ENCODE peak calls at places on chromosomes 4 and X, in nine cellular contexts. One of them, this sample, is unnamed.

GRCh38 chr4:141548791-141549190 is 87.6 kb upstream of the IL15 start:
- DNase-seq in dorsolateral prefrontal cortex: no peak
- DNase-seq in neural crest cell: no peak
- DNase-seq in stimulated activated CD4-positive, alpha-beta T cell treated with anti-CD3 and anti-CD28 coated beads, Interleukin-4, amount 100 ng/mL, for 48 hours: no peak
- DNase-seq in LoVo: no peak
- DNase-seq in DND-41: no peak
- DNase-seq in NCI-H1092 treated with DMSO at 0.1 percent for 48 hours: no peak
- DNase-seq in testis: no peak
- DNase-seq in GM23248: peak
- DNase-seq in this sample: no peak

GRCh38 chr4:172892300-172892699 is 276.3 kb upstream of the GALNT7 start:
- DNase-seq in dorsolateral prefrontal cortex: no peak
- DNase-seq in neural crest cell: no peak
- DNase-seq in stimulated activated CD4-positive, alpha-beta T cell treated with anti-CD3 and anti-CD28 coated beads, Interleukin-4, amount 100 ng/mL, for 48 hours: no peak
- DNase-seq in LoVo: peak
- DNase-seq in DND-41: peak
- DNase-seq in NCI-H1092 treated with DMSO at 0.1 percent for 48 hours: peak
- DNase-seq in testis: no peak
- DNase-seq in GM23248: peak
- DNase-seq in this sample: peak

GRCh38 chr4:56768772-56769171 is 52.7 kb downstream of the SPINK2 start:
- DNase-seq in dorsolateral prefrontal cortex: no peak
- DNase-seq in neural crest cell: no peak
- DNase-seq in stimulated activated CD4-positive, alpha-beta T cell treated with anti-CD3 and anti-CD28 coated beads, Interleukin-4, amount 100 ng/mL, for 48 hours: no peak
- DNase-seq in LoVo: no peak
- DNase-seq in DND-41: no peak
- DNase-seq in NCI-H1092 treated with DMSO at 0.1 percent for 48 hours: no peak
- DNase-seq in testis: no peak
- DNase-seq in GM23248: no peak
- DNase-seq in this sample: no peak

GRCh38 chr4:21947768-21948346 is 715 bp downstream of the KCNIP4 start:
- DNase-seq in dorsolateral prefrontal cortex: no peak
- DNase-seq in neural crest cell: no peak
- DNase-seq in stimulated activated CD4-positive, alpha-beta T cell treated with anti-CD3 and anti-CD28 coated beads, Interleukin-4, amount 100 ng/mL, for 48 hours: no peak
- DNase-seq in LoVo: no peak
- DNase-seq in DND-41: no peak
- DNase-seq in NCI-H1092 treated with DMSO at 0.1 percent for 48 hours: peak
- DNase-seq in testis: no peak
- DNase-seq in GM23248: peak
- DNase-seq in this sample: no peak

GRCh38 chrX:48802089-48802812 is 384 bp downstream of the HDAC6 start:
- DNase-seq in dorsolateral prefrontal cortex: peak
- DNase-seq in neural crest cell: peak
- DNase-seq in stimulated activated CD4-positive, alpha-beta T cell treated with anti-CD3 and anti-CD28 coated beads, Interleukin-4, amount 100 ng/mL, for 48 hours: peak
- DNase-seq in LoVo: peak
- DNase-seq in DND-41: peak
- DNase-seq in NCI-H1092 treated with DMSO at 0.1 percent for 48 hours: peak
- DNase-seq in testis: peak
- DNase-seq in GM23248: peak
- DNase-seq in this sample: peak

GRCh38 chr4:89000844-89001360 is 56.1 kb downstream of the FAM13A start:
- DNase-seq in dorsolateral prefrontal cortex: no peak
- DNase-seq in neural crest cell: no peak
- DNase-seq in stimulated activated CD4-positive, alpha-beta T cell treated with anti-CD3 and anti-CD28 coated beads, Interleukin-4, amount 100 ng/mL, for 48 hours: no peak
- DNase-seq in LoVo: peak
- DNase-seq in DND-41: no peak
- DNase-seq in NCI-H1092 treated with DMSO at 0.1 percent for 48 hours: peak
- DNase-seq in testis: no peak
- DNase-seq in GM23248: peak
- DNase-seq in this sample: no peak

GRCh38 chr4:3332498-3332897 is 39.7 kb downstream of the RGS12 start:
- DNase-seq in dorsolateral prefrontal cortex: no peak
- DNase-seq in neural crest cell: no peak
- DNase-seq in stimulated activated CD4-positive, alpha-beta T cell treated with anti-CD3 and anti-CD28 coated beads, Interleukin-4, amount 100 ng/mL, for 48 hours: no peak
- DNase-seq in LoVo: no peak
- DNase-seq in DND-41: no peak
- DNase-seq in NCI-H1092 treated with DMSO at 0.1 percent for 48 hours: no peak
- DNase-seq in testis: no peak
- DNase-seq in GM23248: no peak
- DNase-seq in this sample: no peak

GRCh38 chr4:183300660-183301059 is 19.4 kb downstream of the CLDN22 start:
- DNase-seq in dorsolateral prefrontal cortex: no peak
- DNase-seq in neural crest cell: no peak
- DNase-seq in stimulated activated CD4-positive, alpha-beta T cell treated with anti-CD3 and anti-CD28 coated beads, Interleukin-4, amount 100 ng/mL, for 48 hours: no peak
- DNase-seq in LoVo: no peak
- DNase-seq in DND-41: no peak
- DNase-seq in NCI-H1092 treated with DMSO at 0.1 percent for 48 hours: no peak
- DNase-seq in testis: no peak
- DNase-seq in GM23248: no peak
- DNase-seq in this sample: no peak

GRCh38 chrX:1928805-1929204 is 313.9 kb downstream of the ASMT start:
- DNase-seq in dorsolateral prefrontal cortex: no peak
- DNase-seq in neural crest cell: no peak
- DNase-seq in stimulated activated CD4-positive, alpha-beta T cell treated with anti-CD3 and anti-CD28 coated beads, Interleukin-4, amount 100 ng/mL, for 48 hours: no peak
- DNase-seq in LoVo: no peak
- DNase-seq in DND-41: no peak
- DNase-seq in NCI-H1092 treated with DMSO at 0.1 percent for 48 hours: no peak
- DNase-seq in testis: no peak
- DNase-seq in GM23248: no peak
- DNase-seq in this sample: no peak

GRCh38 chr4:109436504-109436903 is 2.9 kb downstream of the SEC24B start:
- DNase-seq in dorsolateral prefrontal cortex: no peak
- DNase-seq in neural crest cell: no peak
- DNase-seq in stimulated activated CD4-positive, alpha-beta T cell treated with anti-CD3 and anti-CD28 coated beads, Interleukin-4, amount 100 ng/mL, for 48 hours: no peak
- DNase-seq in LoVo: no peak
- DNase-seq in DND-41: no peak
- DNase-seq in NCI-H1092 treated with DMSO at 0.1 percent for 48 hours: no peak
- DNase-seq in testis: no peak
- DNase-seq in GM23248: no peak
- DNase-seq in this sample: no peak

GRCh38 chr4:15702941-15703403 is at the start of gene BST1:
- DNase-seq in dorsolateral prefrontal cortex: peak
- DNase-seq in neural crest cell: no peak
- DNase-seq in stimulated activated CD4-positive, alpha-beta T cell treated with anti-CD3 and anti-CD28 coated beads, Interleukin-4, amount 100 ng/mL, for 48 hours: peak
- DNase-seq in LoVo: no peak
- DNase-seq in DND-41: peak
- DNase-seq in NCI-H1092 treated with DMSO at 0.1 percent for 48 hours: peak
- DNase-seq in testis: peak
- DNase-seq in GM23248: peak
- DNase-seq in this sample: peak

GRCh38 chr4:22356996-22357596 is 158.8 kb downstream of the ADGRA3 start:
- DNase-seq in dorsolateral prefrontal cortex: no peak
- DNase-seq in neural crest cell: no peak
- DNase-seq in stimulated activated CD4-positive, alpha-beta T cell treated with anti-CD3 and anti-CD28 coated beads, Interleukin-4, amount 100 ng/mL, for 48 hours: no peak
- DNase-seq in LoVo: no peak
- DNase-seq in DND-41: no peak
- DNase-seq in NCI-H1092 treated with DMSO at 0.1 percent for 48 hours: peak
- DNase-seq in testis: no peak
- DNase-seq in GM23248: peak
- DNase-seq in this sample: no peak

GRCh38 chrX:56728752-56729151 is 291 bp upstream of the NBDY start:
- DNase-seq in dorsolateral prefrontal cortex: no peak
- DNase-seq in neural crest cell: peak
- DNase-seq in stimulated activated CD4-positive, alpha-beta T cell treated with anti-CD3 and anti-CD28 coated beads, Interleukin-4, amount 100 ng/mL, for 48 hours: peak
- DNase-seq in LoVo: no peak
- DNase-seq in DND-41: peak
- DNase-seq in NCI-H1092 treated with DMSO at 0.1 percent for 48 hours: peak
- DNase-seq in testis: peak
- DNase-seq in GM23248: peak
- DNase-seq in this sample: no peak